ENCODE peak calls at places on chromosomes 7 and 10, in six cellular contexts. One of them, this sample, is unnamed.

GRCh38 chr7:156493942-156494341 is 146.6 kb upstream of the RNF32 start:
- DNase-seq in breast epithelium: no peak
- DNase-seq in OCI-LY7: no peak
- DNase-seq in right lobe of liver: no peak
- DNase-seq in testis: no peak
- DNase-seq in lung: peak
- DNase-seq in this sample: peak

GRCh38 chr10:75234683-75235374 is 928 bp downstream of the COMTD1 start:
- DNase-seq in testis: peak
- DNase-seq in right lobe of liver: peak
- DNase-seq in breast epithelium: no peak
- DNase-seq in OCI-LY7: peak
- DNase-seq in lung: no peak
- DNase-seq in this sample: no peak

GRCh38 chr7:159107052-159107892 is 37.4 kb downstream of the VIPR2 start:
- DNase-seq in OCI-LY7: no peak
- DNase-seq in testis: no peak
- DNase-seq in lung: no peak
- DNase-seq in right lobe of liver: peak
- DNase-seq in breast epithelium: no peak
- DNase-seq in this sample: no peak

GRCh38 chr7:19538036-19538435 is 170.8 kb downstream of the POLR1F start:
- DNase-seq in breast epithelium: no peak
- DNase-seq in OCI-LY7: no peak
- DNase-seq in right lobe of liver: no peak
- DNase-seq in testis: no peak
- DNase-seq in lung: no peak
- DNase-seq in this sample: peak

GRCh38 chr10:13121500-13121854 is 21.5 kb downstream of the OPTN start:
- DNase-seq in breast epithelium: no peak
- DNase-seq in OCI-LY7: no peak
- DNase-seq in lung: no peak
- DNase-seq in right lobe of liver: no peak
- DNase-seq in testis: no peak
- DNase-seq in this sample: no peak

GRCh38 chr7:6159524-6160011 is 112.9 kb downstream of the CYTH3 start:
- DNase-seq in lung: no peak
- DNase-seq in OCI-LY7: no peak
- DNase-seq in right lobe of liver: no peak
- DNase-seq in breast epithelium: no peak
- DNase-seq in testis: no peak
- DNase-seq in this sample: no peak

GRCh38 chr10:103262229-103262628 is 14.7 kb upstream of the INA start:
- DNase-seq in right lobe of liver: no peak
- DNase-seq in lung: no peak
- DNase-seq in breast epithelium: no peak
- DNase-seq in OCI-LY7: no peak
- DNase-seq in testis: no peak
- DNase-seq in this sample: no peak

GRCh38 chr7:105309235-105310156 is 79.2 kb downstream of the SRPK2 start:
- DNase-seq in OCI-LY7: no peak
- DNase-seq in breast epithelium: no peak
- DNase-seq in testis: no peak
- DNase-seq in lung: no peak
- DNase-seq in right lobe of liver: no peak
- DNase-seq in this sample: no peak

GRCh38 chr7:12357508-12357907 is 46.2 kb downstream of the VWDE start:
- DNase-seq in right lobe of liver: no peak
- DNase-seq in lung: no peak
- DNase-seq in breast epithelium: no peak
- DNase-seq in testis: no peak
- DNase-seq in OCI-LY7: no peak
- DNase-seq in this sample: no peak

GRCh38 chr7:68218461-68218860 is 1221.8 kb downstream of the TYW1 start:
- DNase-seq in OCI-LY7: no peak
- DNase-seq in right lobe of liver: no peak
- DNase-seq in testis: no peak
- DNase-seq in breast epithelium: no peak
- DNase-seq in lung: no peak
- DNase-seq in this sample: no peak

GRCh38 chr7:142443614-142444013 is 185.8 kb upstream of the PRSS58 start:
- DNase-seq in lung: no peak
- DNase-seq in right lobe of liver: no peak
- DNase-seq in testis: no peak
- DNase-seq in OCI-LY7: no peak
- DNase-seq in breast epithelium: no peak
- DNase-seq in this sample: no peak

GRCh38 chr7:6375346-6376101 is 72.2 kb downstream of the DAGLB start:
- DNase-seq in testis: peak
- DNase-seq in OCI-LY7: peak
- DNase-seq in breast epithelium: no peak
- DNase-seq in right lobe of liver: no peak
- DNase-seq in lung: no peak
- DNase-seq in this sample: peak

GRCh38 chr7:73521636-73522080 is 435 bp downstream of the BAZ1B start:
- DNase-seq in right lobe of liver: peak
- DNase-seq in OCI-LY7: peak
- DNase-seq in lung: no peak
- DNase-seq in testis: no peak
- DNase-seq in breast epithelium: peak
- DNase-seq in this sample: peak

GRCh38 chr7:46363688-46364087 is 442.6 kb upstream of the IGFBP3 start:
- DNase-seq in OCI-LY7: no peak
- DNase-seq in lung: no peak
- DNase-seq in testis: no peak
- DNase-seq in right lobe of liver: peak
- DNase-seq in breast epithelium: no peak
- DNase-seq in this sample: no peak

GRCh38 chr10:77531441-77532001 is 106.1 kb downstream of the KCNMA1 start:
- DNase-seq in right lobe of liver: no peak
- DNase-seq in breast epithelium: no peak
- DNase-seq in lung: no peak
- DNase-seq in testis: no peak
- DNase-seq in OCI-LY7: no peak
- DNase-seq in this sample: peak

GRCh38 chr7:128938524-128939074 is 872 bp downstream of the IRF5 start:
- DNase-seq in lung: no peak
- DNase-seq in right lobe of liver: peak
- DNase-seq in OCI-LY7: no peak
- DNase-seq in breast epithelium: no peak
- DNase-seq in testis: no peak
- DNase-seq in this sample: no peak

GRCh38 chr10:3124412-3125175 is 48.0 kb downstream of the PITRM1 start:
- DNase-seq in testis: no peak
- DNase-seq in OCI-LY7: no peak
- DNase-seq in lung: no peak
- DNase-seq in breast epithelium: no peak
- DNase-seq in right lobe of liver: no peak
- DNase-seq in this sample: no peak

GRCh38 chr7:2223321-2223720 is 9.4 kb downstream of the MAD1L1 start:
- DNase-seq in lung: no peak
- DNase-seq in breast epithelium: no peak
- DNase-seq in right lobe of liver: no peak
- DNase-seq in testis: no peak
- DNase-seq in OCI-LY7: no peak
- DNase-seq in this sample: no peak

GRCh38 chr10:78685466-78686163 is 383.2 kb upstream of the ZMIZ1 start:
- DNase-seq in testis: no peak
- DNase-seq in breast epithelium: no peak
- DNase-seq in right lobe of liver: no peak
- DNase-seq in OCI-LY7: no peak
- DNase-seq in lung: no peak
- DNase-seq in this sample: peak

DNA sequence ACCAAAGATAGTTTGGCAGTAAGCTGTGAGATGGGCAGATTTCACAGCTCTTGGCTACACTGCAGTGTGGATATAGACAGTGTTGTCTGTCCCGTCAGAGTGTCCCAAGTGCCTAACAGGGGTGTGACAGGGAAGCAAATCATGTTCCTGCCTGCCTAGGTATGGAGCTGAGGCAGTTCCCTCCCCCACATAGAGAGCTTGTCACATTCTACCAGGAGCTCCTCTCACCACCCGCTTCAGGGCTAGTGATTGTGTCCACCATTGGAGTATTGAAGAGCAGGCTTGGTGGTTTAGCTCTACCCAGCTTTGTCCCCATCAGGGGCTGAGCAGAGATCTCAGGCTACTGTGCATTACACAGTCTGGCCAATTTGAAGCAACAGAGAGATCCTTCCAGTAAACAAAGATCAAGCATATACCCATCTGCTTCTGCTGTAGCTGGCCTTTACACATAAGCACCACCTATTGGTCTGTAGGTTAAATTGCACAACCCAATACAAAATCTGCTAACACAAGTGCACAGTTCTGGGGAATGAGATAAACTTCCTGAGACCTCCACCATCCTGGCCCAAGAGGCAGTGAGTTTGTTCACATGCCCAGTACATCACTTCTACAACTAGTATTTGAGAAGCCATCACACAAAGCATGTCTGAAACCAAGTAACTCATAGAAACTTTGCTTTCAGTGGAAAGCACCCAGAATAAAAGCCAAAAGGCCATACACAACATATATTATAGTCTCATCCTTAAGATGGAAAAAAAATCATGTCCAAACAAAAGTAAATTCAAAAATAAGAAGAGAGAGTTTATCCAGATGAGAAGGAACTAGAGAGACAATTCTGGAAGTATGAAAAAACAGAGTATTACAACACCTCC is 67.3 kb downstream of the GLCCI1 start:
- DNase-seq in testis: no peak
- DNase-seq in lung: no peak
- DNase-seq in OCI-LY7: peak
- DNase-seq in breast epithelium: no peak
- DNase-seq in right lobe of liver: no peak
- DNase-seq in this sample: peak
- TF ChIP-seq CTCF in testis: no peak
- TF ChIP-seq CTCF in lung: peak
- TF ChIP-seq CTCF in OCI-LY7: peak
- TF ChIP-seq CTCF in breast epithelium: no peak
- TF ChIP-seq CTCF in right lobe of liver: peak
- TF ChIP-seq CTCF in this sample: peak

GRCh38 chr7:4819450-4820404 is 42.1 kb downstream of the PAPOLB start:
- DNase-seq in right lobe of liver: no peak
- DNase-seq in OCI-LY7: no peak
- DNase-seq in breast epithelium: no peak
- DNase-seq in lung: no peak
- DNase-seq in testis: no peak
- DNase-seq in this sample: no peak

GRCh38 chr7:4820405-4820967 is 41.3 kb downstream of the PAPOLB start:
- DNase-seq in lung: no peak
- DNase-seq in right lobe of liver: no peak
- DNase-seq in testis: no peak
- DNase-seq in breast epithelium: no peak
- DNase-seq in OCI-LY7: no peak
- DNase-seq in this sample: no peak

GRCh38 chr7:4816419-4817080 is 41.1 kb downstream of the AP5Z1 start:
- DNase-seq in breast epithelium: no peak
- DNase-seq in testis: no peak
- DNase-seq in OCI-LY7: no peak
- DNase-seq in right lobe of liver: no peak
- DNase-seq in lung: no peak
- DNase-seq in this sample: no peak

GRCh38 chr7:4817178-4817905 is 41.9 kb downstream of the AP5Z1 start:
- DNase-seq in OCI-LY7: no peak
- DNase-seq in breast epithelium: no peak
- DNase-seq in lung: no peak
- DNase-seq in right lobe of liver: peak
- DNase-seq in testis: no peak
- DNase-seq in this sample: no peak

GRCh38 chr7:4818000-4818794 is 42.8 kb downstream of the AP5Z1 start:
- DNase-seq in lung: no peak
- DNase-seq in OCI-LY7: no peak
- DNase-seq in right lobe of liver: peak
- DNase-seq in breast epithelium: no peak
- DNase-seq in testis: no peak
- DNase-seq in this sample: no peak
- H3K4me3 ChIP-seq in lung: no peak
- H3K4me3 ChIP-seq in OCI-LY7: no peak
- H3K4me3 ChIP-seq in right lobe of liver: no peak
- H3K4me3 ChIP-seq in breast epithelium: no peak
- H3K4me3 ChIP-seq in testis: no peak
- H3K4me3 ChIP-seq in this sample: no peak

GRCh38 chr10:123097039-123097438 is 38.7 kb upstream of the HMX3 start:
- DNase-seq in breast epithelium: no peak
- DNase-seq in OCI-LY7: no peak
- DNase-seq in testis: peak
- DNase-seq in right lobe of liver: no peak
- DNase-seq in lung: no peak
- DNase-seq in this sample: no peak

GRCh38 chr10:123103944-123104343 is 31.8 kb upstream of the HMX3 start:
- DNase-seq in lung: no peak
- DNase-seq in OCI-LY7: no peak
- DNase-seq in breast epithelium: no peak
- DNase-seq in testis: no peak
- DNase-seq in right lobe of liver: no peak
- DNase-seq in this sample: no peak

GRCh38 chr10:123102673-123103072 is 33.1 kb upstream of the HMX3 start:
- DNase-seq in right lobe of liver: no peak
- DNase-seq in breast epithelium: no peak
- DNase-seq in OCI-LY7: no peak
- DNase-seq in lung: no peak
- DNase-seq in testis: no peak
- DNase-seq in this sample: no peak

GRCh38 chr10:123100030-123100762 is 35.6 kb upstream of the HMX3 start:
- DNase-seq in right lobe of liver: no peak
- DNase-seq in lung: no peak
- DNase-seq in OCI-LY7: no peak
- DNase-seq in testis: peak
- DNase-seq in breast epithelium: no peak
- DNase-seq in this sample: no peak

GRCh38 chr10:123101844-123102243 is 33.9 kb upstream of the HMX3 start:
- DNase-seq in lung: no peak
- DNase-seq in right lobe of liver: no peak
- DNase-seq in testis: no peak
- DNase-seq in OCI-LY7: no peak
- DNase-seq in breast epithelium: no peak
- DNase-seq in this sample: no peak
- TF ChIP-seq CTCF in lung: no peak
- TF ChIP-seq CTCF in right lobe of liver: no peak
- TF ChIP-seq CTCF in testis: no peak
- TF ChIP-seq CTCF in OCI-LY7: no peak
- TF ChIP-seq CTCF in breast epithelium: no peak
- TF ChIP-seq CTCF in this sample: no peak

GRCh38 chr10:124939290-124939689 is 2.6 kb upstream of the ZRANB1 start:
- DNase-seq in breast epithelium: no peak
- DNase-seq in right lobe of liver: no peak
- DNase-seq in OCI-LY7: no peak
- DNase-seq in lung: no peak
- DNase-seq in testis: no peak
- DNase-seq in this sample: no peak

GRCh38 chr10:124943301-124944092 is 1.6 kb downstream of the ZRANB1 start:
- DNase-seq in OCI-LY7: no peak
- DNase-seq in testis: no peak
- DNase-seq in breast epithelium: no peak
- DNase-seq in right lobe of liver: no peak
- DNase-seq in lung: no peak
- DNase-seq in this sample: peak

GRCh38 chr10:124944982-124945381 is 3.1 kb downstream of the ZRANB1 start:
- DNase-seq in lung: no peak
- DNase-seq in testis: no peak
- DNase-seq in breast epithelium: no peak
- DNase-seq in OCI-LY7: no peak
- DNase-seq in right lobe of liver: no peak
- DNase-seq in this sample: peak

GRCh38 chr10:124942317-124943169 is 620 bp downstream of the ZRANB1 start:
- DNase-seq in testis: no peak
- DNase-seq in OCI-LY7: no peak
- DNase-seq in breast epithelium: no peak
- DNase-seq in right lobe of liver: no peak
- DNase-seq in lung: no peak
- DNase-seq in this sample: no peak

GRCh38 chr10:124941823-124942222 is at the start of gene ZRANB1:
- DNase-seq in lung: no peak
- DNase-seq in testis: no peak
- DNase-seq in breast epithelium: no peak
- DNase-seq in right lobe of liver: no peak
- DNase-seq in OCI-LY7: no peak
- DNase-seq in this sample: no peak
- H3K4me3 ChIP-seq in lung: no peak
- H3K4me3 ChIP-seq in testis: no peak
- H3K4me3 ChIP-seq in breast epithelium: no peak
- H3K4me3 ChIP-seq in right lobe of liver: no peak
- H3K4me3 ChIP-seq in OCI-LY7: no peak
- H3K4me3 ChIP-seq in this sample: no peak